ENCODE peak calls at places on chromosomes 7 and 10, in four cellular contexts. F is AG04450, K is SK-N-SH, X is hepatic stellate cell. C is an unnamed sample.

GRCh38 chr10:122112625-122113160 is 123.7 kb downstream of the TACC2 start:
- DNase-seq in F (peak), K (peak), X (peak), C (no peak)

GRCh38 chr10:97537186-97537869 is 35.3 kb upstream of the ANKRD2 start:
- DNase-seq in F (no peak), K (no peak), X (no peak), C (no peak)

GRCh38 chr10:93346060-93346459 is 136.1 kb downstream of the MYOF start:
- DNase-seq in F (no peak), K (no peak), X (no peak), C (no peak)

GRCh38 chr10:29600067-29600466 is 34.7 kb downstream of the SVIL start:
- DNase-seq in F (no peak), K (no peak), X (no peak), C (no peak)

GRCh38 chr7:517848-518629 is 1.6 kb downstream of the PDGFA start:
- DNase-seq in F (no peak), K (no peak), X (peak), C (no peak)

GRCh38 chr10:123870260-123870659 is 21.3 kb downstream of the CPXM2 start:
- DNase-seq in F (no peak), K (no peak), X (no peak), C (no peak)

GRCh38 chr10:42970451-42971250 is 106.2 kb upstream of the RET start:
- DNase-seq in F (no peak), K (peak), X (no peak), C (no peak)

GRCh38 chr7:137968890-137969289 is 33.0 kb downstream of the CREB3L2 start:
- DNase-seq in F (no peak), K (no peak), X (no peak), C (no peak)